ENCODE peak calls at places on chromosomes 12 and 14, in four cellular contexts. X, E, B and C are unnamed samples.

GRCh38 chr14:55201219-55202096 is 10.1 kb upstream of the DLGAP5 start:
- DNase-seq in X (no peak), E (peak; percentile 24), B (no peak), C (peak; percentile 58)

GRCh38 chr14:69093551-69094421 is 59.1 kb downstream of the DCAF5 start:
- DNase-seq in X (no peak), E (peak; percentile 97), B (no peak), C (no peak)

GRCh38 chr12:75720807-75721206 is 209.4 kb upstream of the KRR1 start:
- DNase-seq in X (peak; percentile 19), E (no peak), B (peak; percentile 38), C (peak; percentile 35)

GRCh38 chr12:106918746-106919145 is 37.0 kb upstream of the TMEM263 start:
- DNase-seq in X (peak; percentile 44), E (peak; percentile 30), B (peak; percentile 59), C (peak; percentile 50)

GRCh38 chr12:100666588-100666987 is 93.1 kb downstream of the GAS2L3 start:
- DNase-seq in X (no peak), E (no peak), B (no peak), C (peak; percentile 19)

GRCh38 chr12:125183187-125184067 is 118.2 kb downstream of the AACS start:
- DNase-seq in X (peak; percentile 85), E (peak; percentile 39), B (peak; percentile 92), C (peak; percentile 91)

GRCh38 chr12:129550353-129550752 is 353.5 kb downstream of the TMEM132D start:
- DNase-seq in X (no peak), E (no peak), B (no peak), C (no peak)

GRCh38 chr12:47281667-47282171 is 202.0 kb upstream of the AMIGO2 start:
- DNase-seq in X (peak; percentile 72), E (no peak), B (no peak), C (no peak)

GRCh38 chr12:53495903-53496751 is 3.1 kb downstream of the MAP3K12 start:
- DNase-seq in X (peak; percentile 84), E (peak; percentile 63), B (no peak), C (peak; percentile 69)

GRCh38 chr12:9615420-9616135 is 7.9 kb upstream of the KLRB1 start:
- DNase-seq in X (no peak), E (no peak), B (no peak), C (no peak)

GRCh38 chr14:100359881-100360280 is 36.7 kb downstream of the SLC25A47 start:
- DNase-seq in X (no peak), E (no peak), B (no peak), C (no peak)
- TF ChIP-seq FOXJ3 in X (no peak), E (no peak), B (no peak), C (no peak)

GRCh38 chr14:76931629-76932402 is 96.7 kb downstream of the IRF2BPL start:
- DNase-seq in X (no peak), E (no peak), B (no peak), C (no peak)

GRCh38 chr14:76930549-76930948 is 98.0 kb downstream of the IRF2BPL start:
- DNase-seq in X (no peak), E (no peak), B (no peak), C (no peak)

GRCh38 chr14:76928301-76928700 is 100.2 kb downstream of the IRF2BPL start:
- DNase-seq in X (no peak), E (no peak), B (no peak), C (no peak)

GRCh38 chr14:76926521-76927251 is 100.5 kb downstream of the LRRC74A start:
- DNase-seq in X (no peak), E (no peak), B (peak; percentile 73), C (no peak)

DNA sequence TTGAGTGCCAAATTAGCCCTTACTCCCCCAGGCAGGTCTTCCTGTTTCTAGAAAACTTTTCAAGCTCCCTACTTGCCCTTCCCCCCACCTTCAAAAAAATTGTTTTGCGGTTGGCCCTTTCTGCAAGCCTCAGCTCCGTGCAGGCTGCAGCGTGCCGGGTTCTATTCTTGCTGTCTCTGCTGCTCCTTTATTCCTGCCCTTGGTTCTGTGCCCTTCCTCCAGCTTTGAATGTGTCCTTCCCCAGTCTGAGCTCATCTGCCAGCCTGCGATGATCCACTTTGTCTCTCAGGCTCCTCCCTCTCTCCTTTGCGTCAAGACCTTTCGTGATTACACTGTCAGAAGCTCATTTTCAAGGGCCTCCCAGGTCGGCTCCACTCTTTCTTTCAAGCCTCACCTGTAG is 98.6 kb downstream of the IRF2BPL start:
- DNase-seq in X (peak; percentile 36), E (no peak), B (no peak), C (no peak)
- TF ChIP-seq FOXJ3 in X (no peak), E (no peak), B (no peak), C (no peak)

GRCh38 chr12:130706885-130707570 is 9.1 kb downstream of the RIMBP2 start:
- DNase-seq in X (no peak), E (no peak), B (no peak), C (no peak)
- TF ChIP-seq FOXJ3 in X (no peak), E (no peak), B (no peak), C (no peak)

GRCh38 chr12:122980192-122981035 is at the start of gene ARL6IP4:
- DNase-seq in X (peak; percentile 75), E (no peak), B (peak; percentile 91), C (peak; percentile 47)
- TF ChIP-seq FOXJ3 in X (no peak), E (no peak), B (peak; percentile 11), C (no peak)